ENCODE peak calls at places on chromosome 12, in six cellular contexts. Z, U, C, P, N and F are unnamed samples.
A peak's percentile ranks its signal among the peaks of the same experiment; 100 is the strongest.

GRCh38 chr12:92156704-92157395 is 11.2 kb upstream of the BTG1 start:
- DNase-seq in Z (no peak), U (no peak), C (no peak), P (no peak), N (no peak), F (no peak)

GRCh38 chr12:65960820-65961691 is 136.8 kb downstream of the HMGA2 start:
- DNase-seq in Z (no peak), U (no peak), C (no peak), P (no peak), N (no peak), F (no peak)

GRCh38 chr12:79844693-79845092 is 90.2 kb downstream of the PPP1R12A start:
- DNase-seq in Z (no peak), U (no peak), C (no peak), P (no peak), N (peak; percentile 72), F (peak; percentile 24)

GRCh38 chr12:1870086-1870485 is 48.4 kb downstream of the CACNA2D4 start:
- DNase-seq in Z (no peak), U (no peak), C (no peak), P (no peak), N (no peak), F (no peak)

GRCh38 chr12:69095765-69096477 is 143.4 kb upstream of the CPSF6 start:
- DNase-seq in Z (no peak), U (no peak), C (no peak), P (no peak), N (peak; percentile 19), F (no peak)

GRCh38 chr12:113119980-113120669 is 15.4 kb downstream of the RASAL1 start:
- DNase-seq in Z (no peak), U (no peak), C (no peak), P (no peak), N (no peak), F (no peak)

GRCh38 chr12:59972941-59973340 is 377.1 kb downstream of the SLC16A7 start:
- DNase-seq in Z (no peak), U (no peak), C (no peak), P (no peak), N (peak; percentile 53), F (no peak)

GRCh38 chr12:68762691-68763090 is 16.7 kb downstream of the SLC35E3 start:
- DNase-seq in Z (no peak), U (no peak), C (no peak), P (no peak), N (no peak), F (no peak)

GRCh38 chr12:129379076-129379804 is 524.6 kb downstream of the TMEM132D start:
- DNase-seq in Z (no peak), U (no peak), C (no peak), P (no peak), N (no peak), F (no peak)

GRCh38 chr12:127903146-127903545 is 363.8 kb upstream of the TMEM132C start:
- DNase-seq in Z (no peak), U (no peak), C (no peak), P (no peak), N (peak; percentile 61), F (peak; percentile 20)

GRCh38 chr12:3532931-3533702 is 42.1 kb downstream of the PRMT8 start:
- DNase-seq in Z (no peak), U (no peak), C (no peak), P (no peak), N (no peak), F (no peak)

GRCh38 chr12:47079365-47079893 is at the start of gene PCED1B:
- DNase-seq in Z (peak; percentile 78), U (peak; percentile 43), C (no peak), P (peak; percentile 81), N (peak; percentile 67), F (peak; percentile 53)

GRCh38 chr12:95739561-95740313 is 50.8 kb downstream of the NTN4 start:
- DNase-seq in Z (no peak), U (no peak), C (no peak), P (no peak), N (no peak), F (no peak)

GRCh38 chr12:52210925-52211650 is 19.3 kb upstream of the KRT80 start:
- DNase-seq in Z (peak; percentile 32), U (no peak), C (no peak), P (no peak), N (no peak), F (no peak)